ENCODE peak calls at places on chromosomes 1 and 21, in seven cellular contexts. L, P, J, Z, G, O and S are unnamed samples.
A peak's percentile ranks its signal among the peaks of the same experiment; 100 is the strongest.

GRCh38 chr1:163897401-163898169 is 575.8 kb downstream of the NUF2 start:
- DNase-seq in L (no peak), P (peak; percentile 80), J (no peak), Z (no peak), G (no peak), O (peak; percentile 52), S (no peak)

GRCh38 chr1:40650075-40650474 is 15.4 kb downstream of the RIMS3 start:
- DNase-seq in L (no peak), P (no peak), J (no peak), Z (peak; percentile 61), G (no peak), O (no peak), S (no peak)

GRCh38 chr1:154324669-154325582 is at the start of gene ATP8B2:
- DNase-seq in L (peak; percentile 88), P (peak; percentile 83), J (peak; percentile 76), Z (peak; percentile 93), G (peak; percentile 69), O (peak; percentile 78), S (peak; percentile 98)

GRCh38 chr1:106268070-106268469 is 788.4 kb upstream of the PRMT6 start:
- DNase-seq in L (no peak), P (peak; percentile 1), J (no peak), Z (no peak), G (no peak), O (peak; percentile 29), S (no peak)

GRCh38 chr1:169364948-169365347 is 2.6 kb downstream of the NME7 start:
- DNase-seq in L (no peak), P (no peak), J (no peak), Z (no peak), G (no peak), O (no peak), S (no peak)

GRCh38 chr21:43645414-43645891 is 13.8 kb downstream of the HSF2BP start:
- DNase-seq in L (no peak), P (peak; percentile 90), J (peak; percentile 57), Z (no peak), G (no peak), O (peak; percentile 91), S (no peak)

GRCh38 chr1:12770620-12771019 is 2.9 kb upstream of the PRAMEF12 start:
- DNase-seq in L (no peak), P (no peak), J (no peak), Z (no peak), G (no peak), O (no peak), S (no peak)

GRCh38 chr1:158147396-158148353 is 33.0 kb upstream of the CD1D start:
- DNase-seq in L (no peak), P (no peak), J (no peak), Z (no peak), G (no peak), O (no peak), S (no peak)

GRCh38 chr1:39694026-39694425 is 2.8 kb upstream of the HPCAL4 start:
- DNase-seq in L (no peak), P (no peak), J (no peak), Z (no peak), G (no peak), O (no peak), S (no peak)

GRCh38 chr1:55180075-55180670 is 35.0 kb downstream of the USP24 start:
- DNase-seq in L (no peak), P (no peak), J (no peak), Z (no peak), G (no peak), O (no peak), S (no peak)

GRCh38 chr1:52603680-52604501 is 1.7 kb downstream of the GPX7 start:
- DNase-seq in L (no peak), P (no peak), J (no peak), Z (no peak), G (no peak), O (no peak), S (no peak)

GRCh38 chr1:8939362-8939995 is 6.2 kb upstream of the CA6 start:
- DNase-seq in L (no peak), P (no peak), J (no peak), Z (no peak), G (no peak), O (no peak), S (no peak)

DNA sequence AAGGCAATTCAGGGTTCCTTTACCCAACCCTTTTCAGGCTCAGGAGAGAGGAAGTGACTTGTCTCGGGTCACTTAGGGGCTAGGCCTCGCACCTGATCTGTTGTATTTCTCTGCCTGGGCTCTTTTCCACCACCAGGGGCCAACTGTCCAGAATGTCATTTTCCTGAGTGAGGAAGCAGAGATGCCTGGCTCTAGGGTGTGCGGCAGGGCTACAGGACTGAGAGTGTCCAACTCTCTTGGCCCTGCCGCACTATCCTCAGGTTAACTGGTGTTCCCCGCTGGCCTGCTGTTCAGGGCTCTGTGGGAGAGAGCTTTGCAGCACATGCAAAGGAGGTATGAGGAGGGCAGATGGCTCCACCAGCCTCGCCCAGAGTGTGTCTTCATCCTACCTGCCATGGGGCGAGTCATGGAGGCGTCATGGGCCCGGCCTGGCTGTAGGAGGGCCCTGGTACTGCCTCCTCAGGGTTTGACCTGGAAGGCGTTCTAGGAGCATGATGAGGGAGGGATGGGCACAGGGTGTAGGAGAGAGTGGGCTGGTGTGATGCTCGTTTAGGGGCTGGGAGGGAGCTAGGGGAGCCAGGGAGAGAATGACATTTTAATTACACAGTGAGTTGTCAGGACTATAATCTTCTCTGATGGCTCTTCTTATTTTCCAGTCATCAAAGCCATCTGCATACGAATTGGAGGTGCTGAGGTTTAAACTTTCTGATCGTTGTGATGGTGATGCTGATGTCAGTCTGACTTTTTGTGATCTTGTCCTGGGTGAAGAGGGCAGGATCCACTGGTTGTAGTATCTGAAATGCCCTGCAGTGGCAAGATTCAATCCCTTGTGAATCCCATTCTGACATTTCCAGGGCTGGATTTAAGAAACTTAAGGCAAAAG is 128.4 kb downstream of the NOS1AP start:
- DNase-seq in L (no peak), P (no peak), J (no peak), Z (no peak), G (no peak), O (no peak), S (no peak)
- TF ChIP-seq CTCF in L (no peak), P (no peak), J (no peak), Z (no peak), G (no peak), O (no peak), S (no peak)

DNA sequence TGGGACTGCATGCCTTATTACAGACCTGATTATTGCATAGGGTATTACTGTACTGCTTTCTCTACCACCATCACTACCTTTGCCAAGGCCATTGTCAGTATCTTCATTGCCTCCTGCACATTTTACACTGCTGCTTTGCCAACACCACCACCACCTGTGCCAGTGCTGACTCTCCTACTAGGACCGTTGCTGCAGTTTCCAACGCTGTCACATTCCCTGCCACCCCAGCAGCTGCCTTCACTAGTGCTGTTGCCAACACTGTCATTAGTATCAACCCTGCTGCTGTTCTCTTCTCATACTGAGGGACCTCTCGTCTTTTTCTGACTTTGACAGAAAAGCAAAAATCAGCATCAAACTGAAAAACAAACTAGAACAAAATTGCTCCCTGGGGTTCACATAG is 394.9 kb upstream of the B3GALT2 start:
- DNase-seq in L (no peak), P (no peak), J (no peak), Z (no peak), G (no peak), O (no peak), S (no peak)
- TF ChIP-seq CTCF in L (no peak), P (no peak), J (no peak), Z (no peak), G (no peak), O (no peak), S (no peak)

DNA sequence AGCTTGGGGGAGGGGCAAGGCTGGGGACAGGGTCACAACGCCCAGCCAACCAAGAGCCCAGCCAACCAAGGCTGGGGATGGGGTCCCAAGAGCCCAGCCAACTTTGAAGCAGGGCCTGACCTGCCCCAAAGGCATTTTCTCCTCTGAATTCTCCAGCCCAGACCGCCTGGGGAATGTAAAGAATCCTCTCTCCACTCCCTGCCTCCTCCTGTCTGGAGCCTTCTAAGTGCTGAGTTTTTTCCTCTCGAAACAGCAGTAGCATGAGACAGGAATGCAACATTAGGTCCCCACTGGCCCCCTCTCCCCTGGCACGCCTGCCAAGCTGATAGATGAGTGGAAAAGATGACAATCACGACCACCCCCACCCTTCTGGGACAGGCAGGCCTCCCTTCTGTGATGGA is 17.0 kb downstream of the C1orf198 start:
- DNase-seq in L (no peak), P (no peak), J (no peak), Z (no peak), G (no peak), O (peak; percentile 73), S (no peak)
- TF ChIP-seq CTCF in L (no peak), P (no peak), J (no peak), Z (no peak), G (no peak), O (no peak), S (no peak)

DNA sequence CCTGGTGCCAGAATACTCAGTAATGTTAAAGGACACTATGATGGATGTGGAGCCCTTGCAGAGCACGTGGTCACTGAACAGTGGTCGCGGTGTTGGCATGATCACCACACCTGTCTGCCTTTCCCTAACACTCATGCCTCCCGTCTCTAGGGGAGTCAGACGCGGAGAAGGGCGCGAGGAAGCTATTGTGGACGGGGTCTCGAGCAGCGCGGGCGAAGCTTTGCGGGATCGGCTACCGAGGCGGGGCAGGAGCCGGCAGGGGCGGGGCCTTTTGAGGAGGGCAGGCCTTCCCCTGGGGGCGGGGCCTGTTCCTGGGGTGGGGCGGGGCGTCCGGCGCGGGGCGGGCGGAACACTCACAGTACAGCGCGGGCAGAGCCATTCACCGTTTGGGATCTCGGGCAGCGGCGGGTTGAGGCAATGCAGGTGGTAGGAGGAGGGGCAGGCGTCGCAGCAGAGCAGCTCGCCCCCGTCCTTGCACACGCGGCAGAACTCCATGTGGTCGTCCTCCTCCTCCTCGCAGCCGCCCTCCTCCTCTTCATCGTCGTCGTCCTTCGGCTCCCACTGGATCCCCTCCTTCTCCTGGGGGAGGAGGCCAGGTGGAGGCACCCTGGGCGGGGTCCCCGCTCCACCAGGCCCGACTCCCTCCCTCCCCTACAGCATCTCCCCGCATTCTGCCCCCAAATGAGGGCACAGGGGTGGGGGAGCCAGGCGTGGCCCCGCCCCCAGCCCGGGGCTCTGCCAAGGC is 31.5 kb downstream of the CHD5 start:
- DNase-seq in L (no peak), P (peak; percentile 57), J (peak; percentile 57), Z (peak; percentile 80), G (peak; percentile 55), O (peak; percentile 26), S (no peak)
- TF ChIP-seq CTCF in L (no peak), P (no peak), J (no peak), Z (no peak), G (no peak), O (no peak), S (no peak)

DNA sequence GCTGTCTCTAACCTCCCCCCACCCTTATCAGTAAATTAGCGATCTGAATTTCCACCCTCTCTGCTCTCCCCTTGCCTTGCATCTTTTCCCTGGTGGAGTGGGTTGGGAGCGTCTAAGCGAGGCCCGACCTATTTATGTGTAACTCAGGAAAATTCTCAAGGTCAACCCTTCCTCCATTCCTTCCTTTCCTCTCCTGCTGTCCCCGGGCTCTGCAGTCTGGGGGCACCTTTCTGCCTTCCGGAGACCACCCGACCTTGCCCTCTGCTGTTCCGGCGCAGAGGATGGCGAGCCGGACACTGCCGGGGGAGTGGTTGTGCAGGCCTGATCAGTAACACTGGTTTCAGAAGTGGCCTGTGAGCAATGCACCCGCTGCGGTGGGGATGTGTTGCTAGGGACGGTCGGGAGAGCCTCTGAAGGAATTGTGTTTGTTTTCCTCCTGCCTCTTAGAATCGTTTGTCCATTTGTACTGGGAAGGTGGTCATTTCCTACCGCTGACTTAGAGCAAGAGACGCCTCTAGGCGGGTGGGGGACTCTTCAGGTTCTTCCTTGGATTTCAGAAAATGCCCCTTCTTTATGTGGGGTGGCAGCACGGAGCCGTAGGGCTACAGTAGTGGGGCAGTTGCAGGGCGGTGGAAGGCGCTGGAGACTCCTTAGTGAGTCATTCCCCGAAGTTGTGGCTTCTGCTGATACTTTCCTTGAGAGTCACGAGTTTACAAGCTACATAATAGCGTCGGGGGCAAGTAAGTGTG is 543 bp downstream of the MGST3 start:
- DNase-seq in L (peak; percentile 84), P (peak; percentile 68), J (peak; percentile 58), Z (peak; percentile 91), G (peak; percentile 30), O (peak; percentile 81), S (no peak)
- TF ChIP-seq CTCF in L (no peak), P (peak; percentile 22), J (no peak), Z (no peak), G (no peak), O (peak; percentile 5), S (peak; percentile 7)